ENCODE peak calls at places on chromosomes 4 and X, in six cellular contexts. N, B, A, T, V and J are unnamed samples.

GRCh38 chrX:135295238-135295943 is 13.9 kb upstream of the ETDC start:
- DNase-seq in N (peak; percentile 34), V (no peak), T (peak; percentile 15), B (no peak), A (no peak), J (peak; percentile 43)

GRCh38 chrX:74422576-74423288 is 1.4 kb downstream of the SLC16A2 start:
- DNase-seq in A (no peak), T (no peak), B (peak; percentile 20), V (peak; percentile 95), N (peak; percentile 56), J (peak; percentile 60)

GRCh38 chr4:159608434-159608833 is 505.6 kb downstream of the RAPGEF2 start:
- DNase-seq in A (no peak), V (no peak), T (no peak), B (no peak), N (no peak), J (no peak)

GRCh38 chrX:7690842-7691241 is 152.1 kb upstream of the VCX start:
- DNase-seq in V (no peak), B (no peak), N (no peak), A (no peak), T (no peak), J (no peak)

GRCh38 chr4:36328130-36328529 is 46.7 kb downstream of the DTHD1 start:
- DNase-seq in N (no peak), A (no peak), T (no peak), B (no peak), V (no peak), J (no peak)

GRCh38 chrX:153970398-153971123 is 1.1 kb downstream of the HCFC1 start:
- DNase-seq in V (peak; percentile 92), N (peak; percentile 74), A (no peak), B (no peak), T (no peak), J (peak; percentile 78)

GRCh38 chrX:68570598-68570997 is 71.7 kb downstream of the YIPF6 start:
- DNase-seq in B (no peak), T (no peak), A (no peak), N (peak; percentile 1), V (no peak), J (no peak)

GRCh38 chr4:5708171-5708828 is at the start of gene EVC2:
- DNase-seq in B (peak; percentile 53), T (no peak), N (peak; percentile 66), V (peak; percentile 96), A (peak; percentile 92), J (peak; percentile 12)

GRCh38 chr4:183398298-183399129 is 45.9 kb upstream of the CDKN2AIP start:
- DNase-seq in B (peak; percentile 21), N (peak; percentile 75), V (peak; percentile 95), A (peak; percentile 89), T (peak; percentile 39), J (peak; percentile 57)